ENCODE peak calls at places on chromosomes 4 and X, in eight cellular contexts. C is SK-N-SH, V is K562, S is GM23248, Z is neuronal stem cell, E is HepG2, X is DND-41, U is astrocyte. T is an unnamed sample.

GRCh38 chr4:184978211-184978610 is 40.1 kb upstream of the HELT start:
- DNase-seq in S (peak), V (no peak), E (no peak), X (no peak), C (no peak), U (no peak), Z (no peak), T (no peak)

GRCh38 chr4:156972370-156972980 is 876 bp upstream of the PDGFC start:
- DNase-seq in C (no peak), Z (no peak), S (no peak), U (no peak), V (no peak), E (no peak), X (no peak), T (no peak)

GRCh38 chrX:108163333-108164082 is 71.9 kb downstream of the ATG4A start:
- DNase-seq in V (no peak), X (no peak), E (no peak), S (no peak), Z (no peak), C (no peak), U (no peak), T (no peak)

GRCh38 chr4:86846921-86847320 is 2.3 kb downstream of the SLC10A6 start:
- DNase-seq in U (peak), C (no peak), E (no peak), V (no peak), Z (no peak), S (peak), X (no peak), T (no peak)

GRCh38 chr4:41013746-41014145 is 200.6 kb downstream of the APBB2 start:
- DNase-seq in X (no peak), Z (no peak), S (no peak), E (no peak), V (no peak), U (no peak), C (no peak), T (no peak)

GRCh38 chr4:186762361-186762760 is 38.7 kb upstream of the FAT1 start:
- DNase-seq in V (no peak), U (no peak), E (peak), X (no peak), Z (no peak), C (no peak), S (no peak), T (no peak)

GRCh38 chr4:137608085-137608484 is 75.8 kb upstream of the PCDH18 start:
- DNase-seq in C (no peak), S (no peak), Z (no peak), E (no peak), X (no peak), V (no peak), U (no peak), T (no peak)

GRCh38 chr4:67581208-67581857 is 22.8 kb downstream of the STAP1 start:
- DNase-seq in S (no peak), X (peak), V (no peak), U (no peak), Z (no peak), E (no peak), C (no peak), T (no peak)

GRCh38 chr4:17493629-17494028 is 18.3 kb downstream of the QDPR start:
- DNase-seq in E (no peak), C (peak), Z (no peak), X (no peak), V (peak), U (no peak), S (no peak), T (no peak)

GRCh38 chr4:169372791-169373190 is 102.0 kb upstream of the SH3RF1 start:
- DNase-seq in S (no peak), C (no peak), U (no peak), E (no peak), Z (no peak), X (no peak), V (no peak), T (no peak)

GRCh38 chr4:120517966-120518365 is 404.6 kb downstream of the PRDM5 start:
- DNase-seq in V (no peak), X (no peak), S (peak), U (peak), C (peak), Z (no peak), E (peak), T (peak)

GRCh38 chrX:25807022-25807421 is 331.1 kb upstream of the MAGEB18 start:
- DNase-seq in X (no peak), V (no peak), E (no peak), U (no peak), Z (no peak), S (no peak), C (no peak), T (no peak)

GRCh38 chrX:41086627-41086932 is 1.3 kb downstream of the USP9X start:
- DNase-seq in C (no peak), S (no peak), V (peak), E (no peak), Z (no peak), U (no peak), X (no peak), T (no peak)

GRCh38 chrX:41084360-41085104 is 713 bp upstream of the USP9X start:
- DNase-seq in V (peak), U (peak), C (peak), Z (peak), S (peak), X (peak), E (peak), T (peak)

GRCh38 chrX:41085105-41085882 is at the start of gene USP9X:
- DNase-seq in S (peak), V (peak), Z (peak), E (peak), X (peak), C (peak), U (peak), T (peak)

GRCh38 chrX:41085883-41086626 is 810 bp downstream of the USP9X start:
- DNase-seq in S (peak), C (peak), Z (no peak), E (peak), U (peak), V (no peak), X (peak), T (peak)

GRCh38 chrX:41087219-41087618 is 2.0 kb downstream of the USP9X start:
- DNase-seq in Z (no peak), S (no peak), E (no peak), X (no peak), U (no peak), V (no peak), C (no peak), T (no peak)
- H3K9ac ChIP-seq in Z (no peak), S (peak), E (peak), X (peak), U (peak), V (peak), C (peak), T (peak)

DNA sequence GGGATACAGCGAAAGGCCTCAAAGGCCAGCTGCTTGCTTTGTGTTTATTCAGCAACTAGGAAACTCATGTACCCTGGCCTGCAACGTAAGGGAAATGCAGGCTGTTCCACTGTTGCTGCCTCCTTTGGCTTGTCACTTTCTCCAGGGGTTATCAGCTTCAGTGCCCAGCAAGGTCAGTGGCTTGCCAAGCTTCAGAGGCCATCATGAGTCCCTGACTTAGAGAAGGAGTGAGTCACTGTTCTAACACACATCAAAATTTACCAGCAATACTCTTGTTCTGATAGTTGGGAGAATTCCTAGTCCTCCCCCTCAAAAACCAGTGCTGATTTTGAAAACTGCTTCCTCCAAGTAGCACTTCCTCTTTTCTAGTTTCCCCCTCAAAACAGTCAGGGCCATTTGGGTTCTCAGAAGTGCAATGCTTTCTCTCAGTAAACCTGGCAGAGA is 250.8 kb downstream of the ARHGAP24 start:
- DNase-seq in U (peak), V (peak), C (no peak), S (peak), X (no peak), E (no peak), Z (no peak), T (peak)
- H3K4me3 ChIP-seq in U (no peak), V (no peak), C (no peak), S (no peak), X (no peak), E (no peak), Z (no peak), T (peak)

DNA sequence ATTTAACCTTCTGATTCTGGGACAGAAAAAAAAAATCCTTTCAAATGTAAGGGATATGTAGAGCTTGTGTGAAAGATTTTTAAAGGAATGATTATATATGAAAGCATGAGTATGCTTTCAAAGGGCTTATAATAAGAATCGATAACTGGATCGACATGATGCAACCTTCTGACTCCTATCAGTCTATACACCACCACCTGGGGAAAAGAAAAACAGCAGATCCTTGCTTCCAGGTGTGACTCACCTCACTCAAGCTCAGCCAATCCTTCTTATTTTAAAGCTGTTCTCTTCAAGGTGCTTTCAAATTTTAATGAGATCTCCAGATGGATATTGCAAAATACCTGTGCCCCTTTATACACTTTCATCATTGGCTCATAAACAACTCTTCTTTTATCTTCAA is 102.1 kb upstream of the EDNRA start:
- DNase-seq in S (no peak), E (no peak), U (no peak), Z (no peak), X (no peak), V (no peak), C (no peak), T (no peak)
- H2AFZ ChIP-seq in S (no peak), E (no peak), U (no peak), Z (no peak), X (no peak), V (no peak), C (no peak), T (no peak)

DNA sequence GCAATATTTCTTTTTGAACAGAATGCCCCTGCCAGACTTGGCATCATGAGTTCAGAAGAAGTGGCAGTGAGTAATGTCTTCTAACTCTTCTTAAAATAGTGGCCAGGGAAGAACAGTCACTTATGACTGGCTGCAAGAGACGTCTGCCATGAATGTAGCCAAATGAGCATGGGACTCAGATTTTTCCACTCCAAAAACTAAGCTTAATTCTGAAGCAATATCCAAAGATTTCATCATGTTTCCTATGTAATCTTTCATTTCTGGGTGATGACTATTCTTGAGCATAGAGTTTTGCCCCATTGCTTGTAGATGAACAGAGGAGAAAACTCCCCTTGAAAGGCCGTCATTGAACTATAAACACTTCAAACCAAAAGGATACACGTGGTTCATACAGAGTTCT is 11.8 kb downstream of the AMBN start:
- DNase-seq in Z (no peak), C (no peak), X (no peak), E (no peak), U (no peak), S (peak), V (no peak), T (no peak)
- H3K9ac ChIP-seq in Z (no peak), C (no peak), X (no peak), E (no peak), U (no peak), S (no peak), V (no peak), T (no peak)

DNA sequence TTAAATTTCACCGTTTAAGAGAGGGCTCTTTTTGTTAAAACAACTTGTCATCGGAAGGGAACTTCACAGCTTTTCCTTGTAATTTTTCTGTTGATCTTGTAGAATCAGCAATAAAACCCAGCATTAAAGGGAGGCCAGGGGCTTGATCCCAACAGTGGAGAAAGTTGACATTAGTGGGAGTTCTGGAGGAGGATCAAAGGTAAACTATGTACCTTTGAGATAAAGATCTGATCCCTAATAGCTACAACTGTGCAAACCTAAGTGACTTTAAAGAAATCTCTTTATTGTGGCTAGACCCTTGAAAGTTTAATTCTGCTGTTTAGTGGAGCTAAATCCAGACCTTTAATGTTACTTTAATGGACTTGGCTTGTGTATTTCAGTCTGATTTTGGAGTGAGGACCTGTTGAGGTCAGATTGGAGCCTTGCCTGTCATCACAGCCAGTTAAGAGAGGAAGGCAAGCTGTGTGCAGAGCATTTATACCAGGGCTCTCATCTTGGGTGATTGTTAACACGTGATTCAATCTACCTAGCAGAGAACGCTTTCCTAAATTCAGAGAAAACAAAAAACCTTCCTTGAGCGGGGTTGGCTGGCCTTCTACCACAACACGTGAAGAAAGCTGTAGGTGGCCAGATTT is 1.7 kb downstream of the DOCK11 start:
- DNase-seq in S (no peak), U (no peak), V (no peak), E (peak), X (no peak), Z (no peak), C (no peak), T (no peak)
- H3K4me3 ChIP-seq in S (peak), U (no peak), V (peak), E (no peak), X (peak), Z (peak), C (peak), T (peak)

GRCh38 chr4:94887027-94887426 is 129.3 kb downstream of the BMPR1B start:
- DNase-seq in U (no peak), Z (no peak), E (no peak), V (no peak), X (no peak), C (no peak), S (no peak), T (no peak)

GRCh38 chr4:94890579-94890978 is 132.8 kb downstream of the BMPR1B start:
- DNase-seq in Z (no peak), V (no peak), E (no peak), U (no peak), S (no peak), X (no peak), C (no peak), T (no peak)

GRCh38 chr4:94892051-94892450 is 134.3 kb downstream of the BMPR1B start:
- DNase-seq in S (no peak), X (no peak), U (peak), Z (no peak), V (no peak), E (no peak), C (no peak), T (no peak)

GRCh38 chr4:94889961-94890360 is 132.2 kb downstream of the BMPR1B start:
- DNase-seq in Z (no peak), E (no peak), U (peak), V (no peak), S (peak), C (no peak), X (no peak), T (no peak)

DNA sequence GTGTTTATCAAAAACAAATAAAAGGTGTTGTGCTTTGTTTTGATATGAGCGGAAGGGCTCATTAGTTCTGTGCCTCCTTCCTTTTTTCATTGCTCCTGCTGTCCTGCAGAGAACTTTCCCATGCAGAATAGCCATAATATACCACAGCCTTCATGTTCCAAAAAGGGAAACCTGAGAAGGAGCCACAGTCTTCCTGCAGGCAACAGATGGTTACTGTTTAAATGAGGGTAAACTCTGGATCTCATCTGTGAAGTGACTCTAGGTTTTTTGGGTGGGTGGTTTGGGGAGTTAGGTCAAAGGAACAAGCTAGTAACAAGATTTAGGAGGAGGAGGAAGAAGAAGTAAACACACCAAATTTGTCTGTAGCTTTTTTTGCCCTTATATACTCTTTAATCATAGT is 131.8 kb downstream of the BMPR1B start:
- DNase-seq in C (no peak), X (no peak), V (no peak), S (no peak), Z (no peak), E (no peak), U (no peak), T (no peak)
- H2AFZ ChIP-seq in C (no peak), X (no peak), V (no peak), S (no peak), Z (no peak), E (no peak), U (no peak), T (no peak)

DNA sequence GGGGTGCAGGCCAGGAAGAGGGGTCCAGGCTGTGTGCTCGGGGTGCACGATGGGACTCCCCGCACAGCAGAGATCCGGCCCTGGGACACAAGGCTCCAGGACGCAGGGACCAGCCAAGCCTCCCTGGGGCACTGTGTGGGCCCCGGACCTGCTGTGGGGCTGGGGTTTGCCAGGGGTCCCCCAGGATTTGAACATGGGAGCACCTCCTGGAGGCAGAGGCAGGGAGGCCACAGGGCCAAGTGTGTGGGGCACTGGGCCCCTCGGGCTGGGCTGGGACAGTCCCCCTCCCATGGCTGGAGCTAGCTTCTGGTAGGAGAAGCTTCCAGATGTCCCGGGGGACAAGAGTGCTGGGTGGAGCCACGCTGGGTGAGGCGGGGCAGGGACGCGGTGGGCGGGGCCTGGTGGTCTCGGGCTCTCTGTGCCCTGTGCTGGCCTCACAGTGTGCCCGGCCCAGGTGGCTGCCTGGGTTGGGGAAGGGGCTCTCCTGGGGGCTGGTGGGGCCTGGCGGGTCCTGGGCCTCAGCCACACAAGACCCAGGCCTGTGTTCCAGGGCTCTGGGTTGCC is 18.6 kb downstream of the FGFRL1 start:
- DNase-seq in E (no peak), X (no peak), U (no peak), S (no peak), Z (no peak), V (no peak), C (no peak), T (no peak)
- H3K9ac ChIP-seq in E (no peak), X (no peak), U (no peak), S (no peak), Z (no peak), V (peak), C (no peak), T (no peak)